ENCODE peak calls at places on chromosomes 12 and 14, in four cellular contexts. M is ovary; J is stimulated activated CD4-positive, alpha-beta T cell treated with anti-CD3 and anti-CD28 coated beads, Interleukin-12 subunit alpha, Interleukin-12 subunit beta, amount 100 ng/mL, for 4 hours; R is left colon. V is an unnamed sample.
A peak's percentile ranks its signal among the peaks of the same experiment; 100 is the strongest.

GRCh38 chr12:131290255-131290959 is 336.7 kb downstream of the ADGRD1 start:
- DNase-seq in J (no peak), R (no peak), M (no peak), V (no peak)

GRCh38 chr12:28950049-28950448 is 199.0 kb upstream of the FAR2 start:
- DNase-seq in R (no peak), J (no peak), M (no peak), V (no peak)

GRCh38 chr12:53676715-53677611 is 1.1 kb upstream of the ATP5MC2 start:
- DNase-seq in R (peak; percentile 48), M (peak; percentile 71), J (peak; percentile 28), V (peak; percentile 28)

GRCh38 chr12:75635606-75636444 is 124.4 kb upstream of the KRR1 start:
- DNase-seq in J (no peak), M (no peak), R (no peak), V (no peak)

GRCh38 chr14:64550539-64551333 is 975 bp downstream of the PPP1R36 start:
- DNase-seq in R (no peak), J (no peak), M (no peak), V (no peak)

GRCh38 chr14:21317433-21317832 is 37.5 kb downstream of the RPGRIP1 start:
- DNase-seq in R (no peak), J (no peak), M (no peak), V (no peak)

GRCh38 chr14:50719911-50720759 is 52.0 kb upstream of the SAV1 start:
- DNase-seq in J (no peak), R (no peak), M (no peak), V (no peak)

GRCh38 chr12:4615667-4616066 is 33.2 kb downstream of the AKAP3 start:
- DNase-seq in J (no peak), M (no peak), R (no peak), V (no peak)

GRCh38 chr12:108701779-108702435 is 29.4 kb downstream of the CORO1C start:
- DNase-seq in M (no peak), R (no peak), J (no peak), V (no peak)

GRCh38 chr12:56071648-56072047 is 8.3 kb upstream of the ERBB3 start:
- DNase-seq in J (no peak), R (no peak), M (no peak), V (no peak)

GRCh38 chr12:59559702-59560101 is 36.1 kb upstream of the SLC16A7 start:
- DNase-seq in M (no peak), R (no peak), J (no peak), V (no peak)

V was measured in stomach.